ENCODE peak calls at places on chromosomes 13 and 19, in nine cellular contexts. V, S, C, F, O, H, U, W and N are unnamed samples.

GRCh38 chr13:23963947-23964346 is 66.6 kb upstream of the C1QTNF9B start:
- DNase-seq in U (no peak), F (no peak), V (no peak), H (no peak), W (no peak), O (no peak), S (no peak), C (no peak), N (no peak)

GRCh38 chr13:98542568-98543379 is 34.1 kb downstream of the STK24 start:
- DNase-seq in H (no peak), V (no peak), F (no peak), O (peak), C (no peak), W (no peak), S (no peak), U (no peak), N (no peak)

GRCh38 chr19:14410054-14410774 is 8.9 kb downstream of the DDX39A start:
- DNase-seq in S (no peak), C (no peak), F (no peak), H (no peak), U (peak), W (no peak), V (no peak), O (no peak), N (no peak)

GRCh38 chr13:100399455-100399854 is 189.1 kb downstream of the GGACT start:
- DNase-seq in V (no peak), O (no peak), S (no peak), F (no peak), C (no peak), H (no peak), U (no peak), W (no peak), N (no peak)

GRCh38 chr13:73303858-73304257 is 245.1 kb downstream of the KLF5 start:
- DNase-seq in S (no peak), F (no peak), O (no peak), H (no peak), V (no peak), W (no peak), U (no peak), C (no peak), N (no peak)

GRCh38 chr19:29643361-29643935 is 21.8 kb upstream of the PLEKHF1 start:
- DNase-seq in O (peak), W (no peak), C (no peak), V (no peak), F (no peak), U (peak), H (no peak), S (no peak), N (no peak)

GRCh38 chr19:43425567-43426392 is 11.1 kb downstream of the TEX101 start:
- DNase-seq in F (peak), H (no peak), C (no peak), V (no peak), U (no peak), W (peak), S (no peak), O (peak), N (no peak)

GRCh38 chr13:43785166-43785680 is 1.5 kb downstream of the ENOX1 start:
- DNase-seq in H (no peak), W (no peak), S (no peak), U (no peak), O (no peak), C (no peak), F (no peak), V (no peak), N (no peak)

GRCh38 chr19:54415208-54415900 is at the start of gene TTYH1:
- DNase-seq in H (no peak), F (no peak), O (no peak), V (no peak), S (peak), W (no peak), U (no peak), C (no peak), N (no peak)

GRCh38 chr19:6239401-6239844 is 40.4 kb downstream of the MLLT1 start:
- DNase-seq in S (peak), W (peak), V (no peak), C (no peak), U (peak), F (no peak), O (no peak), H (no peak), N (no peak)

GRCh38 chr19:46654621-46655152 is 6.3 kb downstream of the DACT3 start:
- DNase-seq in O (peak), U (no peak), F (no peak), W (no peak), V (no peak), C (no peak), H (no peak), S (no peak), N (no peak)

GRCh38 chr13:43720780-43721397 is 65.9 kb downstream of the ENOX1 start:
- DNase-seq in W (no peak), F (no peak), H (no peak), U (no peak), O (no peak), V (no peak), S (no peak), C (no peak), N (no peak)

GRCh38 chr19:42051166-42052115 is 18.6 kb downstream of the GRIK5 start:
- DNase-seq in U (no peak), O (no peak), V (no peak), S (no peak), H (no peak), W (peak), C (no peak), F (no peak), N (no peak)

GRCh38 chr19:6071103-6071485 is 39.2 kb downstream of the RFX2 start:
- DNase-seq in U (no peak), C (peak), O (no peak), F (no peak), V (peak), W (no peak), S (no peak), H (no peak), N (no peak)

GRCh38 chr19:16625183-16625958 is 2.6 kb downstream of the MED26 start:
- DNase-seq in C (no peak), U (no peak), V (no peak), F (no peak), S (no peak), O (no peak), H (peak), W (no peak), N (no peak)

GRCh38 chr13:71659427-71659826 is 207.6 kb downstream of the DACH1 start:
- DNase-seq in O (no peak), H (no peak), V (no peak), W (no peak), S (no peak), F (no peak), C (no peak), U (no peak), N (no peak)

GRCh38 chr19:19028526-19028925 is 4.8 kb downstream of the SUGP2 start:
- DNase-seq in H (no peak), S (no peak), V (no peak), W (no peak), O (no peak), F (no peak), U (no peak), C (no peak), N (no peak)

GRCh38 chr19:19034204-19034624 is 811 bp downstream of the ARMC6 start:
- DNase-seq in H (peak), S (peak), V (no peak), O (no peak), U (peak), F (peak), W (peak), C (no peak), N (peak)

GRCh38 chr19:19033176-19033425 is 216 bp downstream of the SUGP2 start:
- DNase-seq in O (no peak), S (no peak), F (no peak), H (no peak), C (no peak), W (peak), V (no peak), U (no peak), N (no peak)

GRCh38 chr19:19033426-19034203 is at the start of the genes ARMC6 and SUGP2:
- DNase-seq in V (peak), W (peak), F (peak), C (peak), U (peak), S (peak), H (peak), O (peak), N (peak)

GRCh38 chr19:19032420-19033175 is 719 bp downstream of the SUGP2 start:
- DNase-seq in O (peak), V (peak), F (peak), C (peak), H (peak), U (peak), S (peak), W (peak), N (peak)
- TF ChIP-seq POLR2A in O (no peak), V (no peak), F (peak), C (no peak), H (no peak), U (no peak), S (no peak), W (no peak), N (no peak)

DNA sequence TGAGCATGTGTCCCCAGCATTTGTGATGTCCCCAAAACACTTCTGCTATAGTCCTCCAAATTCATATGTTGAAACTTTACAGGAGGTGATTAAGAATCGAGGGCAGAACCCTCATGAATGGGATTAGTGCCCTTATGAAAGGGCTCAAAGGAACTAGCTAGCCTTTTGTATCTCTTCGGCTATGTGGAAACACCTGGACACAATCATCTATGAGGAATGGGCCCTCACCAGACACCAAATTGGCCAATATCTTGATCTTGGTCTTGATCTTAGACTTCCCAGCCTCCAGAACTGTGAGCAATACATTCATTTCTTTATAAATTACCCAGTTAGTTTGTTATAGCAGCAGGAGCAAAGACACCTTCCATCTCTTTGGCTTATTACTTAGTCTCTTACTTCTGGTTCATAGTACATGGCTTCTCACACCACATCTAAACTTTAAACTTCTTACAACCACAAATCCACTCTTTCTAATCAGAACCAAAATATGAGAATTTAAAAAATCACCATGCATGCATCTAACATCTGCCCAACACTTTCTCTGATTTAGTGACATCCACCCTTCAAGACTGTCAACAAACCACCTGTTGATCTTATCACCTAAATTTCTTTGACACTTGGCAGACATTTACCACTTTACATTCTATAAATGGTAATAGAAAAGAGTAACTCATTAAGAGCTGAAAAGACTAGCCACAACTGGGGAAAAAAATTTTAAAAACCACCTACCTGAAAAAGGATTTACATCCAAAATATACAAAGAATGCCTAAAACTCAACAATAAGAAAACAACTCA is 6.7 kb upstream of the SERPINE3 start:
- DNase-seq in O (no peak), V (no peak), U (no peak), W (no peak), C (no peak), H (no peak), S (no peak), F (no peak), N (no peak)
- TF ChIP-seq POLR2AphosphoS5 in O (no peak), V (no peak), U (no peak), W (no peak), C (no peak), H (no peak), S (no peak), F (no peak), N (no peak)

GRCh38 chr13:58889474-58889873 is 1257.9 kb downstream of the PCDH17 start:
- DNase-seq in V (no peak), F (no peak), W (no peak), U (no peak), S (no peak), H (no peak), C (no peak), O (no peak), N (no peak)

GRCh38 chr13:58893396-58893795 is 1261.9 kb downstream of the PCDH17 start:
- DNase-seq in O (no peak), C (no peak), F (no peak), W (no peak), H (no peak), U (no peak), V (no peak), S (no peak), N (no peak)
- TF ChIP-seq POLR2A in O (no peak), C (no peak), F (no peak), W (no peak), H (no peak), U (no peak), V (no peak), S (no peak), N (no peak)

GRCh38 chr13:110886475-110887241 is 28.2 kb downstream of the ANKRD10 start:
- DNase-seq in W (no peak), H (no peak), F (no peak), S (no peak), V (no peak), O (no peak), C (no peak), U (no peak), N (no peak)

GRCh38 chr13:110885966-110886365 is 28.9 kb downstream of the ANKRD10 start:
- DNase-seq in F (no peak), V (no peak), W (no peak), C (no peak), U (no peak), S (no peak), O (no peak), H (no peak), N (no peak)

GRCh38 chr13:110887955-110888333 is 26.9 kb downstream of the ANKRD10 start:
- DNase-seq in C (no peak), F (no peak), O (no peak), V (no peak), U (no peak), S (no peak), H (no peak), W (no peak), N (no peak)

GRCh38 chr13:110888390-110888789 is 26.5 kb downstream of the ANKRD10 start:
- DNase-seq in C (no peak), V (no peak), F (no peak), W (no peak), H (no peak), S (no peak), U (no peak), O (no peak), N (no peak)

GRCh38 chr13:110887242-110887954 is 27.5 kb downstream of the ANKRD10 start:
- DNase-seq in W (no peak), C (no peak), O (no peak), H (no peak), U (no peak), F (no peak), V (no peak), S (no peak), N (no peak)
- TF ChIP-seq POLR2AphosphoS5 in W (no peak), C (no peak), O (no peak), H (no peak), U (peak), F (peak), V (no peak), S (peak), N (peak)

GRCh38 chr19:511101-511841 is 4.0 kb downstream of the TPGS1 start:
- DNase-seq in S (no peak), F (peak), C (no peak), V (no peak), H (peak), W (peak), U (peak), O (peak), N (no peak)
- TF ChIP-seq POLR2A in S (no peak), F (no peak), C (no peak), V (no peak), H (peak), W (no peak), U (no peak), O (no peak), N (no peak)

DNA sequence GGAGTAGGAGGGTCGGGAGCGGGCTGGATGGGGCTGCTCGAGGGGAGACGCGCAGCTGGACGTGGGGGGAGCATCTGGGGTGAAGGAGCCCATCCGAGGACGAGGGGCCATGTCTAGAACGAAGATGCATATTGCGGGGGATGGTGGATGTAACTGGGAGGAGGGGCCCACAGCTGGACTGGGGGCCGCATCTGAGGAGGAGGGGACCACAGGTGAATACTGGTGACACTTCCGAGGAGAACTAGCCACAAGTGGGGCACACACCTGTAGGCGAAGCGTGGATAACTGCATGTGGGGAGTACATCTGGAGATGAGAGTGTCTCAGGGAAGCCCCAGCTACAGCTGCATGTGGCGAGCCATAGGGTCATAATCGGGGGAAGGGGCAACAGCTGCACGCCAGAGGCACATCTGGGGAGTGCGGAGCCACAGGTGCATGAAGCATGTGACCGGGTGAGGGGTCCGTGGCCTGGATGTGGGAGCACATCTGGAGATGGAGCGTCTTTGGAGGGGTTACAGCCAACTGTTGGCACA is 402 bp downstream of the ZSWIM9 start:
- DNase-seq in C (no peak), V (no peak), S (no peak), O (no peak), U (peak), F (no peak), W (no peak), H (no peak), N (no peak)
- TF ChIP-seq POLR2AphosphoS5 in C (no peak), V (no peak), S (no peak), O (no peak), U (no peak), F (no peak), W (no peak), H (no peak), N (no peak)

DNA sequence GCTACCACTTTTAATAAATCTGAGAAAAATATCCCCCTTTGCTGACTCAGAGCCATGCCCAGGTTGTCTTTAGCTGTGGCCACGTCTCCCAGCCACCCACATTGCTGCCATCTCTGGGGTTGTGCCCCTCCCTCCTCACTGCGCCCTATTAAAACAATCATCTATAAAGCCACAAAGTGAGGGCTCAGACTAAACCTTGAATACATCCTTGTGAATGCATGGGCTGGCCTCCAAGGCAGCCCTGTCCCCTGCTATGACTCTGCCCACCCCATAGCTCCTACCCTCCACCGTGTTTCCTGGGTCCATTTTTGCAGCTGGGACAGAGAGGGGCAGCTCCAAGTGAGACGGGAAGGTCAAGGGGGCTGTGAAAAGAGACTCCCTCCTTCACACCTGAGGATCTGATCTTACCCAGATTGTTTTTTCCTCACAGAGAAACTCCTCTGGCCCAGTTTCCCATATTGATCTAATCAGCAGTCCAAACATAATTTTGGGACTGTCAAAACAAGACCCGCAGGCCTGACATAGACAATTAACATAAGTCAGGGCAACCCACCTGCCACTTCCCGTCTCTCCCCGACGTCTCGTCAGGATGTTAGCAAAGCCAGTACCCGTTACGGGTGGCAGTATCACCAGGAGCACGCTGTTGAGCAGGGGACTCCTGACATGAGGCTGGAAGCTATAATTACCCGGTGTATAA is 199.0 kb downstream of the KATNAL1 start:
- DNase-seq in V (no peak), C (no peak), H (no peak), F (no peak), S (no peak), W (no peak), O (no peak), U (no peak), N (no peak)
- TF ChIP-seq POLR2A in V (no peak), C (no peak), H (peak), F (no peak), S (no peak), W (no peak), O (peak), U (no peak), N (no peak)